ENCODE peak calls at places on chromosome 22, in seven cellular contexts. Z is type B pancreatic cell, S is kidney, N is fibroblast of villous mesenchyme, Q is endothelial cell, F is neural crest cell, E is cardiac muscle cell. T is an unnamed sample.

GRCh38 chr22:22460635-22461034 is 47.9 kb downstream of the ZNF280B start:
- DNase-seq in Z (no peak), S (no peak), N (no peak), Q (no peak), F (no peak), E (peak; percentile 7), T (no peak)

GRCh38 chr22:37310815-37311595 is 28.7 kb downstream of the CYTH4 start:
- DNase-seq in Z (no peak), S (no peak), N (no peak), Q (no peak), F (no peak), E (no peak), T (no peak)

GRCh38 chr22:29040385-29041275 is 21.0 kb downstream of the C22orf31 start:
- DNase-seq in Z (no peak), S (no peak), N (peak; percentile 89), Q (peak; percentile 67), F (peak; percentile 74), E (peak; percentile 95), T (peak; percentile 77)

GRCh38 chr22:39765029-39765428 is 128.5 kb downstream of the ENTHD1 start:
- DNase-seq in Z (no peak), S (no peak), N (no peak), Q (no peak), F (no peak), E (no peak), T (no peak)

GRCh38 chr22:19955241-19956128 is 13.9 kb upstream of the TXNRD2 start:
- DNase-seq in Z (no peak), S (peak; percentile 54), N (no peak), Q (no peak), F (no peak), E (no peak), T (no peak)

GRCh38 chr22:20967697-20968201 is 694 bp downstream of the AIFM3 start:
- DNase-seq in Z (no peak), S (no peak), N (no peak), Q (no peak), F (no peak), E (no peak), T (no peak)

GRCh38 chr22:22366478-22366988 is 121.9 kb downstream of the VPREB1 start:
- DNase-seq in Z (no peak), S (no peak), N (no peak), Q (no peak), F (no peak), E (no peak), T (no peak)

GRCh38 chr22:45572444-45572843 is 69.8 kb downstream of the FBLN1 start:
- DNase-seq in Z (no peak), S (peak; percentile 12), N (peak; percentile 44), Q (no peak), F (no peak), E (no peak), T (no peak)

GRCh38 chr22:20530368-20531153 is 23.2 kb downstream of the MED15 start:
- DNase-seq in Z (no peak), S (no peak), N (peak; percentile 75), Q (no peak), F (no peak), E (peak; percentile 36), T (no peak)

GRCh38 chr22:30016596-30016995 is 63.7 kb upstream of the HORMAD2 start:
- DNase-seq in Z (no peak), S (no peak), N (no peak), Q (no peak), F (no peak), E (no peak), T (no peak)

GRCh38 chr22:32531955-32532818 is 57.6 kb downstream of the FBXO7 start:
- DNase-seq in Z (no peak), S (peak; percentile 97), N (peak; percentile 94), Q (peak; percentile 27), F (peak; percentile 19), E (peak; percentile 92), T (no peak)

GRCh38 chr22:30541979-30542810 is 4.3 kb downstream of the SEC14L6 start:
- DNase-seq in Z (no peak), S (peak; percentile 76), N (no peak), Q (peak; percentile 40), F (peak; percentile 50), E (peak; percentile 25), T (no peak)

GRCh38 chr22:36027579-36027959 is 1.1 kb downstream of the RBFOX2 start:
- DNase-seq in Z (no peak), S (no peak), N (no peak), Q (no peak), F (no peak), E (no peak), T (peak; percentile 34)

GRCh38 chr22:19719055-19719482 is 4.3 kb upstream of the GP1BB start:
- DNase-seq in Z (no peak), S (no peak), N (no peak), Q (no peak), F (no peak), E (peak; percentile 25), T (peak; percentile 32)

GRCh38 chr22:23090079-23090835 is 19.9 kb downstream of the GNAZ start:
- DNase-seq in Z (no peak), S (no peak), N (no peak), Q (no peak), F (no peak), E (no peak), T (no peak)

GRCh38 chr22:23065069-23065451 is 5.3 kb upstream of the GNAZ start:
- DNase-seq in Z (no peak), S (peak; percentile 41), N (no peak), Q (no peak), F (no peak), E (no peak), T (no peak)

GRCh38 chr22:34975721-34976120 is 90.2 kb upstream of the ISX start:
- DNase-seq in Z (no peak), S (no peak), N (no peak), Q (no peak), F (no peak), E (no peak), T (no peak)

GRCh38 chr22:29016067-29016938 is 45.3 kb downstream of the C22orf31 start:
- DNase-seq in Z (no peak), S (no peak), N (no peak), Q (no peak), F (no peak), E (no peak), T (peak; percentile 67)

GRCh38 chr22:38257170-38257569 is 15.6 kb downstream of the TMEM184B start:
- DNase-seq in Z (no peak), S (no peak), N (peak; percentile 85), Q (no peak), F (no peak), E (peak; percentile 79), T (no peak)

GRCh38 chr22:24834845-24835570 is 29.0 kb downstream of the SGSM1 start:
- DNase-seq in Z (no peak), S (no peak), N (peak; percentile 28), Q (peak; percentile 40), F (no peak), E (peak; percentile 35), T (no peak)
- TF ChIP-seq CTCF in Z (peak; percentile 60), S (no peak), N (peak; percentile 43), Q (no peak), F (peak; percentile 52), E (peak; percentile 37), T (peak; percentile 9)

GRCh38 chr22:43783777-43784176 is 28.3 kb downstream of the EFCAB6 start:
- DNase-seq in Z (no peak), S (no peak), N (no peak), Q (no peak), F (no peak), E (peak; percentile 2), T (no peak)
- TF ChIP-seq CTCF in Z (peak; percentile 62), S (no peak), N (no peak), Q (peak; percentile 28), F (peak; percentile 47), E (peak; percentile 14), T (no peak)

DNA sequence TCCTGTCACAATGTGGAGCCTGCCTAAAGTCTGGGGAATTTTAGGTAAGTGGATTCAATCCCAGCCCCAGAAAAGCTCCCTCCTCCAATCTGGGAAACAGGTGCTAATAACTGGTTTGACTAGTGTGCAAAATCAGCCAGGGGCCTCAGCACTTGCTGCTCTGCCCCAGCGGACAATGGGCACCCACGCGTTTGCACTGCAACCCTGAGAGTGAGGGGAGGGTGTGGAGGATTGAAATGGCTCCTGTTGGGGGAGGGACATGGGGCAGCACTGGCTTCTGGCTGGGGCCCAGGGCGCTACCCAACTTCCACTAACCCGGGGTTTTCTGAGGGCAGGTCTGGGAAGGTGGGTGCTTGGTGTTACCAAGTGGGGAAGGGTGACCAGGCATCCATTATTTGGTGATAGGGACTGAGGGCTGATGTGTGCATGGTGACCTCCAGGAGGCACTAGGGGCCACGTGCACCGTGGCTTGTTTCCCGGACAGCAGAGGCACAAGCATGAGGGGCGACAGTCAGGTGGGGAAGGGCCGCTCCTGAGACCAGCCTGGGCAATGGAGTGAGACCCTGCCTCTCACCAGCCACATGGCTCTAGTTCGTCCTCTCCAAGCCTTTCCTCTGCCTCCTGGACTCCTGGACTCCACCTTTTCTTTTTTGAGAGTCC is 4.3 kb upstream of the PNPLA5 start:
- DNase-seq in Z (no peak), S (no peak), N (no peak), Q (no peak), F (no peak), E (no peak), T (no peak)
- TF ChIP-seq CTCF in Z (no peak), S (no peak), N (no peak), Q (no peak), F (no peak), E (no peak), T (no peak)

GRCh38 chr22:49215840-49216239 is 611.8 kb downstream of the BRD1 start:
- DNase-seq in Z (peak; percentile 11), S (no peak), N (no peak), Q (no peak), F (no peak), E (no peak), T (no peak)
- TF ChIP-seq CTCF in Z (no peak), S (no peak), N (no peak), Q (no peak), F (no peak), E (no peak), T (no peak)

GRCh38 chr22:17132112-17132511 is 11.0 kb upstream of the TMEM121B start:
- DNase-seq in Z (no peak), S (no peak), N (no peak), Q (no peak), F (no peak), E (no peak), T (no peak)

GRCh38 chr22:17135153-17135760 is 14.1 kb upstream of the TMEM121B start:
- DNase-seq in Z (no peak), S (no peak), N (no peak), Q (no peak), F (no peak), E (no peak), T (no peak)

GRCh38 chr22:17130199-17130598 is 9.0 kb upstream of the TMEM121B start:
- DNase-seq in Z (no peak), S (no peak), N (no peak), Q (no peak), F (no peak), E (no peak), T (no peak)

GRCh38 chr22:17133137-17133536 is 12.0 kb upstream of the TMEM121B start:
- DNase-seq in Z (no peak), S (no peak), N (no peak), Q (no peak), F (no peak), E (no peak), T (no peak)

DNA sequence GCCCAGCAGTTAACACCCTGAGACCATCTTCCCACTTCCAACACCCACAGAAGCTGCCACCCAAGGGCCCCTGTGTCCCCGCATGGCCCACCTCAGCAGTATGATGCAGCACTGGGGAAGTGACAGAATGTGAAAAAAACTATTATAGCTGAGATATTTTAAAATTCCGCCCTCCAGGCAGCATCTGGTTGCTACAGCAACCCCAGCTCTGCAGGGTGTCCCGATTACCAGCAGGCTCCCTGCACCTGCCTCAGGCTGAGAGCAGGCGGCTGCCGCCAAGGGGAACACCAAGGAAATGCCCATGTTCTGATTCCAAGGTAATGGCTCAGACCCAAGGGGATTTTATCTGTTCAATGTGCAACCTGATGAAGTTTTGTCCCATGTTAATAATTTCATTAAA is 10.5 kb upstream of the TMEM121B start:
- DNase-seq in Z (no peak), S (no peak), N (no peak), Q (no peak), F (no peak), E (no peak), T (no peak)
- TF ChIP-seq CTCF in Z (no peak), S (no peak), N (no peak), Q (no peak), F (no peak), E (no peak), T (no peak)

T was measured in activated CD8-positive, alpha-beta T cell treated with anti-CD3 and anti-CD28 coated beads for 36 hours.